ENCODE peak calls at places on chromosome 3, in nine cellular contexts. Z is CD8-positive, alpha-beta memory T cell; L is right lobe of liver; W is stimulated activated CD4-positive, alpha-beta T cell treated with anti-CD3 and anti-CD28 coated beads, Interleukin-12 subunit alpha, Interleukin-12 subunit beta, amount 100 ng/mL, for 48 hours; P is activated T-helper 1 cell treated with anti-CD3 and anti-CD28 coated beads, Interleukin-2, amount 50 U/mL, for 16 hours; O is ureter; H is lower leg skin; J is neural crest cell; G is NCI-H1105. Y is an unnamed sample.

GRCh38 chr3:169268942-169269460 is 394.5 kb downstream of the MECOM start:
- DNase-seq in Z (no peak), L (no peak), W (no peak), P (no peak), O (no peak), H (no peak), J (no peak), G (peak), Y (no peak)

GRCh38 chr3:120688121-120688520 is 6.1 kb upstream of the HGD start:
- DNase-seq in Z (no peak), L (no peak), W (no peak), P (no peak), O (no peak), H (no peak), J (no peak), G (no peak), Y (no peak)

GRCh38 chr3:42031808-42032475 is 59.2 kb upstream of the TRAK1 start:
- DNase-seq in Z (no peak), L (peak), W (no peak), P (no peak), O (no peak), H (no peak), J (no peak), G (no peak), Y (no peak)

GRCh38 chr3:188286087-188286513 is 132.1 kb downstream of the LPP start:
- DNase-seq in Z (no peak), L (no peak), W (no peak), P (no peak), O (no peak), H (peak), J (no peak), G (no peak), Y (no peak)

GRCh38 chr3:13498354-13499060 is 18.4 kb downstream of the HDAC11 start:
- DNase-seq in Z (no peak), L (no peak), W (no peak), P (no peak), O (no peak), H (no peak), J (no peak), G (no peak), Y (no peak)

GRCh38 chr3:25826510-25826909 is 36.6 kb downstream of the OXSM start:
- DNase-seq in Z (no peak), L (no peak), W (no peak), P (no peak), O (no peak), H (no peak), J (no peak), G (no peak), Y (no peak)

GRCh38 chr3:16317561-16317945 is 52.5 kb downstream of the OXNAD1 start:
- DNase-seq in Z (no peak), L (no peak), W (no peak), P (no peak), O (no peak), H (no peak), J (no peak), G (no peak), Y (no peak)

GRCh38 chr3:25472747-25473146 is 44.7 kb downstream of the RARB start:
- DNase-seq in Z (no peak), L (no peak), W (no peak), P (no peak), O (no peak), H (no peak), J (no peak), G (no peak), Y (no peak)

GRCh38 chr3:46669191-46669999 is 24.1 kb downstream of the ALS2CL start:
- DNase-seq in Z (no peak), L (peak), W (no peak), P (no peak), O (peak), H (no peak), J (no peak), G (no peak), Y (no peak)

GRCh38 chr3:177196473-177197040 is 725 bp downstream of the TBL1XR1 start:
- DNase-seq in Z (peak), L (peak), W (no peak), P (peak), O (peak), H (no peak), J (peak), G (peak), Y (no peak)

GRCh38 chr3:171234298-171235020 is 207.9 kb upstream of the SLC2A2 start:
- DNase-seq in Z (no peak), L (no peak), W (no peak), P (no peak), O (no peak), H (no peak), J (no peak), G (no peak), Y (no peak)

GRCh38 chr3:5731100-5731499 is 543.6 kb downstream of the EDEM1 start:
- DNase-seq in Z (no peak), L (no peak), W (no peak), P (no peak), O (no peak), H (no peak), J (no peak), G (no peak), Y (no peak)

GRCh38 chr3:184486614-184487013 is 75.0 kb upstream of the EPHB3 start:
- DNase-seq in Z (no peak), L (no peak), W (no peak), P (no peak), O (no peak), H (no peak), J (no peak), G (no peak), Y (no peak)

GRCh38 chr3:31533169-31533870 is 595 bp downstream of the STT3B start:
- DNase-seq in Z (peak), L (peak), W (peak), P (peak), O (peak), H (peak), J (peak), G (no peak), Y (peak)

GRCh38 chr3:196322-197153 is at the start of gene CHL1:
- DNase-seq in Z (no peak), L (peak), W (no peak), P (no peak), O (no peak), H (no peak), J (peak), G (no peak), Y (no peak)

GRCh38 chr3:98574157-98574556 is 19.3 kb downstream of the CPOX start:
- DNase-seq in Z (no peak), L (no peak), W (no peak), P (no peak), O (no peak), H (no peak), J (no peak), G (peak), Y (no peak)

GRCh38 chr3:101675709-101676218 is 1.2 kb downstream of the ZBTB11 start:
- DNase-seq in Z (no peak), L (no peak), W (no peak), P (no peak), O (peak), H (no peak), J (no peak), G (no peak), Y (no peak)